ENCODE peak calls at places on chromosomes 5 and 9, in seven cellular contexts. One of them, this sample, is unnamed.

GRCh38 chr5:180047667-180048066 is 23.9 kb downstream of the RNF130 start:
- DNase-seq in Daoy: no peak
- DNase-seq in transverse colon: peak; percentile 16
- DNase-seq in activated T-helper 2 cell treated with anti-CD3 and anti-CD28 coated beads, Interferon-gamma antibody, Interleukin-2, Interleukin-4, amounts not matched to agents 10 μg/mL and 5 μg/mL and 100 μg/mL, durations not matched to agents 14 hours and 24 hours and 36 hours: no peak
- DNase-seq in hippocampal formation: no peak
- DNase-seq in AG09309: no peak
- DNase-seq in MV-4-11: no peak
- DNase-seq in this sample: no peak

GRCh38 chr5:141826674-141827073 is 51.5 kb downstream of the PCDH1 start:
- DNase-seq in Daoy: no peak
- DNase-seq in activated T-helper 2 cell treated with anti-CD3 and anti-CD28 coated beads, Interferon-gamma antibody, Interleukin-2, Interleukin-4, amounts not matched to agents 10 μg/mL and 5 μg/mL and 100 μg/mL, durations not matched to agents 14 hours and 24 hours and 36 hours: no peak
- DNase-seq in transverse colon: no peak
- DNase-seq in AG09309: no peak
- DNase-seq in hippocampal formation: no peak
- DNase-seq in MV-4-11: no peak
- DNase-seq in this sample: no peak

GRCh38 chr9:116181853-116182610 is 28.4 kb downstream of the PAPPA start:
- DNase-seq in AG09309: peak; percentile 29
- DNase-seq in transverse colon: no peak
- DNase-seq in hippocampal formation: no peak
- DNase-seq in activated T-helper 2 cell treated with anti-CD3 and anti-CD28 coated beads, Interferon-gamma antibody, Interleukin-2, Interleukin-4, amounts not matched to agents 10 μg/mL and 5 μg/mL and 100 μg/mL, durations not matched to agents 14 hours and 24 hours and 36 hours: no peak
- DNase-seq in Daoy: no peak
- DNase-seq in MV-4-11: no peak
- DNase-seq in this sample: no peak

GRCh38 chr5:120449501-120449900 is 14.6 kb upstream of the PRR16 start:
- DNase-seq in MV-4-11: no peak
- DNase-seq in hippocampal formation: no peak
- DNase-seq in Daoy: peak; percentile 14
- DNase-seq in activated T-helper 2 cell treated with anti-CD3 and anti-CD28 coated beads, Interferon-gamma antibody, Interleukin-2, Interleukin-4, amounts not matched to agents 10 μg/mL and 5 μg/mL and 100 μg/mL, durations not matched to agents 14 hours and 24 hours and 36 hours: no peak
- DNase-seq in transverse colon: no peak
- DNase-seq in AG09309: no peak
- DNase-seq in this sample: no peak

GRCh38 chr5:96745844-96746531 is 61.8 kb downstream of the ERAP1 start:
- DNase-seq in MV-4-11: peak; percentile 49
- DNase-seq in hippocampal formation: no peak
- DNase-seq in AG09309: no peak
- DNase-seq in activated T-helper 2 cell treated with anti-CD3 and anti-CD28 coated beads, Interferon-gamma antibody, Interleukin-2, Interleukin-4, amounts not matched to agents 10 μg/mL and 5 μg/mL and 100 μg/mL, durations not matched to agents 14 hours and 24 hours and 36 hours: no peak
- DNase-seq in transverse colon: no peak
- DNase-seq in Daoy: no peak
- DNase-seq in this sample: no peak

GRCh38 chr9:69178583-69179011 is 4.5 kb downstream of the TJP2 start:
- DNase-seq in transverse colon: no peak
- DNase-seq in AG09309: no peak
- DNase-seq in Daoy: peak; percentile 36
- DNase-seq in activated T-helper 2 cell treated with anti-CD3 and anti-CD28 coated beads, Interferon-gamma antibody, Interleukin-2, Interleukin-4, amounts not matched to agents 10 μg/mL and 5 μg/mL and 100 μg/mL, durations not matched to agents 14 hours and 24 hours and 36 hours: no peak
- DNase-seq in hippocampal formation: no peak
- DNase-seq in MV-4-11: no peak
- DNase-seq in this sample: no peak

GRCh38 chr9:135663451-135663770 is 302 bp downstream of the LCN9 start:
- DNase-seq in hippocampal formation: no peak
- DNase-seq in activated T-helper 2 cell treated with anti-CD3 and anti-CD28 coated beads, Interferon-gamma antibody, Interleukin-2, Interleukin-4, amounts not matched to agents 10 μg/mL and 5 μg/mL and 100 μg/mL, durations not matched to agents 14 hours and 24 hours and 36 hours: no peak
- DNase-seq in AG09309: no peak
- DNase-seq in MV-4-11: no peak
- DNase-seq in transverse colon: no peak
- DNase-seq in Daoy: no peak
- DNase-seq in this sample: no peak

GRCh38 chr9:96660693-96661248 is 5.7 kb upstream of the PRXL2C start:
- DNase-seq in AG09309: no peak
- DNase-seq in hippocampal formation: no peak
- DNase-seq in activated T-helper 2 cell treated with anti-CD3 and anti-CD28 coated beads, Interferon-gamma antibody, Interleukin-2, Interleukin-4, amounts not matched to agents 10 μg/mL and 5 μg/mL and 100 μg/mL, durations not matched to agents 14 hours and 24 hours and 36 hours: no peak
- DNase-seq in Daoy: no peak
- DNase-seq in transverse colon: no peak
- DNase-seq in MV-4-11: peak; percentile 42
- DNase-seq in this sample: no peak

GRCh38 chr5:110851357-110851756 is 112.5 kb downstream of the SLC25A46 start:
- DNase-seq in hippocampal formation: no peak
- DNase-seq in activated T-helper 2 cell treated with anti-CD3 and anti-CD28 coated beads, Interferon-gamma antibody, Interleukin-2, Interleukin-4, amounts not matched to agents 10 μg/mL and 5 μg/mL and 100 μg/mL, durations not matched to agents 14 hours and 24 hours and 36 hours: no peak
- DNase-seq in Daoy: peak; percentile 15
- DNase-seq in AG09309: no peak
- DNase-seq in transverse colon: no peak
- DNase-seq in MV-4-11: no peak
- DNase-seq in this sample: no peak

GRCh38 chr9:113515862-113516261 is 52.3 kb downstream of the RGS3 start:
- DNase-seq in activated T-helper 2 cell treated with anti-CD3 and anti-CD28 coated beads, Interferon-gamma antibody, Interleukin-2, Interleukin-4, amounts not matched to agents 10 μg/mL and 5 μg/mL and 100 μg/mL, durations not matched to agents 14 hours and 24 hours and 36 hours: no peak
- DNase-seq in transverse colon: no peak
- DNase-seq in AG09309: no peak
- DNase-seq in MV-4-11: no peak
- DNase-seq in hippocampal formation: no peak
- DNase-seq in Daoy: no peak
- DNase-seq in this sample: no peak